ENCODE peak calls at places on chromosome 18, in four cellular contexts. One of them, this sample, is unnamed.

GRCh38 chr18:14976736-14977430 is 228.9 kb downstream of the ANKRD30B start:
- DNase-seq in stomach: no peak
- DNase-seq in ovary: no peak
- DNase-seq in A549: no peak
- DNase-seq in this sample: no peak

GRCh38 chr18:24398515-24398914 is 891 bp upstream of the OSBPL1A start:
- DNase-seq in stomach: no peak
- DNase-seq in A549: no peak
- DNase-seq in ovary: no peak
- DNase-seq in this sample: no peak

GRCh38 chr18:74266161-74266560 is 25.6 kb downstream of the CYB5A start:
- DNase-seq in stomach: no peak
- DNase-seq in ovary: no peak
- DNase-seq in A549: no peak
- DNase-seq in this sample: no peak

GRCh38 chr18:6207119-6207518 is 207.6 kb downstream of the L3MBTL4 start:
- DNase-seq in stomach: peak
- DNase-seq in ovary: no peak
- DNase-seq in A549: no peak
- DNase-seq in this sample: no peak

GRCh38 chr18:63752661-63753060 is 22.6 kb upstream of the SERPINB7 start:
- DNase-seq in A549: no peak
- DNase-seq in stomach: no peak
- DNase-seq in ovary: no peak
- DNase-seq in this sample: no peak

GRCh38 chr18:34595673-34596072 is 114.4 kb upstream of the DTNA start:
- DNase-seq in ovary: no peak
- DNase-seq in stomach: no peak
- DNase-seq in A549: no peak
- DNase-seq in this sample: no peak

GRCh38 chr18:28178720-28179119 is 1.8 kb upstream of the CDH2 start:
- DNase-seq in stomach: no peak
- DNase-seq in ovary: no peak
- DNase-seq in A549: no peak
- DNase-seq in this sample: no peak

GRCh38 chr18:63960891-63961290 is 9.0 kb upstream of the SERPINB8 start:
- DNase-seq in A549: no peak
- DNase-seq in stomach: no peak
- DNase-seq in ovary: no peak
- DNase-seq in this sample: no peak

GRCh38 chr18:48997985-48998831 is 47.4 kb upstream of the SMAD7 start:
- DNase-seq in ovary: peak
- DNase-seq in stomach: no peak
- DNase-seq in A549: peak
- DNase-seq in this sample: peak

GRCh38 chr18:24530630-24531111 is 70.2 kb downstream of the HRH4 start:
- DNase-seq in ovary: no peak
- DNase-seq in stomach: no peak
- DNase-seq in A549: no peak
- DNase-seq in this sample: no peak

GRCh38 chr18:47881752-47882455 is 48.6 kb downstream of the SMAD2 start:
- DNase-seq in ovary: no peak
- DNase-seq in stomach: no peak
- DNase-seq in A549: no peak
- DNase-seq in this sample: no peak

GRCh38 chr18:49608366-49608747 is 46.5 kb downstream of the LIPG start:
- DNase-seq in A549: no peak
- DNase-seq in ovary: no peak
- DNase-seq in stomach: no peak
- DNase-seq in this sample: no peak

GRCh38 chr18:21996261-21996892 is 173.0 kb upstream of the GATA6 start:
- DNase-seq in stomach: peak
- DNase-seq in ovary: peak
- DNase-seq in A549: no peak
- DNase-seq in this sample: peak

GRCh38 chr18:12282436-12283039 is 25.5 kb upstream of the TUBB6 start:
- DNase-seq in stomach: no peak
- DNase-seq in ovary: no peak
- DNase-seq in A549: no peak
- DNase-seq in this sample: no peak

GRCh38 chr18:12278153-12278764 is 24.1 kb downstream of the CIDEA start:
- DNase-seq in ovary: no peak
- DNase-seq in stomach: no peak
- DNase-seq in A549: no peak
- DNase-seq in this sample: no peak

GRCh38 chr18:12281861-12282260 is 26.2 kb upstream of the TUBB6 start:
- DNase-seq in stomach: no peak
- DNase-seq in A549: no peak
- DNase-seq in ovary: no peak
- DNase-seq in this sample: no peak

GRCh38 chr18:12278765-12279682 is 24.9 kb downstream of the CIDEA start:
- DNase-seq in stomach: peak
- DNase-seq in A549: no peak
- DNase-seq in ovary: peak
- DNase-seq in this sample: peak

GRCh38 chr18:12279781-12280531 is 25.8 kb downstream of the CIDEA start:
- DNase-seq in ovary: no peak
- DNase-seq in stomach: no peak
- DNase-seq in A549: no peak
- DNase-seq in this sample: peak
- H3K4me3 ChIP-seq in ovary: peak
- H3K4me3 ChIP-seq in stomach: peak
- H3K4me3 ChIP-seq in A549: no peak
- H3K4me3 ChIP-seq in this sample: peak

GRCh38 chr18:13218376-13219011 is at the start of gene LDLRAD4:
- DNase-seq in A549: no peak
- DNase-seq in ovary: peak
- DNase-seq in stomach: peak
- DNase-seq in this sample: peak

GRCh38 chr18:13217971-13218375 is 587 bp upstream of the LDLRAD4 start:
- DNase-seq in ovary: no peak
- DNase-seq in stomach: no peak
- DNase-seq in A549: no peak
- DNase-seq in this sample: no peak

GRCh38 chr18:13216092-13216582 is 2.4 kb upstream of the LDLRAD4 start:
- DNase-seq in ovary: peak
- DNase-seq in A549: peak
- DNase-seq in stomach: peak
- DNase-seq in this sample: peak

GRCh38 chr18:13217466-13217961 is 1.0 kb upstream of the LDLRAD4 start:
- DNase-seq in stomach: peak
- DNase-seq in ovary: peak
- DNase-seq in A549: no peak
- DNase-seq in this sample: peak

DNA sequence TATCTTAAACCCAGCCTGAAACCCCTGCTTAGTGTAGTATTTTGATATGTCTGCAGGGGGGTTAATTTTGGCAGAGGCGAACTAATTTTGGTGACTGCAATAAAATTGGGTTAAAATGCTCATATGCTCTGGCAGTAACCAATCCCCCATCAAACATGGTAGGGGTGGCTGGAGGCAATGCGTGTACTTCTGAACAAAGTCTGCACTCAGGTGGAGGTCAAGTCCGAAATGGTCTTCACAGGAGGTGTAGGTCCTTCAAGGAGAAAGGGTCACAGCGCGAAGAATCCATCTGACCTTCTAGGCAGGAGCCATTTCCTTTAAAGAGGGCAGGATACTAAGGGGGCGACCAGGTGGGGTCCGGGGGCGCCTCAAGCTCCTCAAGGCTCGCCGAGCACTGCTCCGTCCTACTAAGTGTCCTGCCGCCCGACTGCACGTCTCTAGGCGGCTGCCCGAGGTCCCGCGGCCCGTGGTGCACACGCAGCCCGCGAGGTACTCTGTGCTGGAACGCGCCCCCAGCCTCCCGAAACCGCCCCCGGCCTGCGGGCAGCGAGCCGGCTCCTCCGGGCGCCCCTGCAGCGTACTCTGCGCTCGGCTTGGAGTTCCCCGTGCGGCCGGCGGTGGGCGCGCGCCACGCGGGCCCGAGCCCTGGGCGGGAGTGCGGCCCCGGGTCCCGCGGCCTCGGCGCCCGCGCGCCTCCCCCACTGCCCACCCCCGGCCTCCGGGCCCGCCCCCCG is 1.7 kb upstream of the LDLRAD4 start:
- DNase-seq in stomach: peak
- DNase-seq in A549: no peak
- DNase-seq in ovary: peak
- DNase-seq in this sample: peak
- TF ChIP-seq CTCF in stomach: no peak
- TF ChIP-seq CTCF in A549: peak
- TF ChIP-seq CTCF in ovary: peak
- TF ChIP-seq CTCF in this sample: no peak

DNA sequence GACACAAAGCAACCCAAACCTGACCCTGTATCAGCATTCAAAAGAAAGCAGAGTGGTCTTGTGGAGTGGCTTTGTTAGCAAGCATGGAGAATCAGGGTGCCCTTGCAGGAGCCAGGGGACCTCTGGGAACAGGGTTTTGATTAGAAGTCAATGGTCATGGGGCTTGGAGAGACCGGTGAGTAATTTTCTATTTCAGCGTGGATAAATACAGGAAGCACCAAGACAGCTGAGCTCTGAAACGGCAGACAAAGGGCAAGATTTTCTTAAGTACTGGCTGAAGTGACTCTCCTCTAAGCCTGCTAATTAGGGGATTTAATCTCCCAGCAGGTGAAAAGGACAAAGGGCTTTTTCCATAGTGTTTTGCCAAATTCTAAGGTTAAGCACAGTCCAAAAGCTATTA is 78.0 kb upstream of the GAREM1 start:
- DNase-seq in A549: no peak
- DNase-seq in ovary: no peak
- DNase-seq in stomach: no peak
- DNase-seq in this sample: no peak
- TF ChIP-seq EP300 in A549: no peak
- TF ChIP-seq EP300 in ovary: no peak
- TF ChIP-seq EP300 in stomach: no peak
- TF ChIP-seq EP300 in this sample: no peak

DNA sequence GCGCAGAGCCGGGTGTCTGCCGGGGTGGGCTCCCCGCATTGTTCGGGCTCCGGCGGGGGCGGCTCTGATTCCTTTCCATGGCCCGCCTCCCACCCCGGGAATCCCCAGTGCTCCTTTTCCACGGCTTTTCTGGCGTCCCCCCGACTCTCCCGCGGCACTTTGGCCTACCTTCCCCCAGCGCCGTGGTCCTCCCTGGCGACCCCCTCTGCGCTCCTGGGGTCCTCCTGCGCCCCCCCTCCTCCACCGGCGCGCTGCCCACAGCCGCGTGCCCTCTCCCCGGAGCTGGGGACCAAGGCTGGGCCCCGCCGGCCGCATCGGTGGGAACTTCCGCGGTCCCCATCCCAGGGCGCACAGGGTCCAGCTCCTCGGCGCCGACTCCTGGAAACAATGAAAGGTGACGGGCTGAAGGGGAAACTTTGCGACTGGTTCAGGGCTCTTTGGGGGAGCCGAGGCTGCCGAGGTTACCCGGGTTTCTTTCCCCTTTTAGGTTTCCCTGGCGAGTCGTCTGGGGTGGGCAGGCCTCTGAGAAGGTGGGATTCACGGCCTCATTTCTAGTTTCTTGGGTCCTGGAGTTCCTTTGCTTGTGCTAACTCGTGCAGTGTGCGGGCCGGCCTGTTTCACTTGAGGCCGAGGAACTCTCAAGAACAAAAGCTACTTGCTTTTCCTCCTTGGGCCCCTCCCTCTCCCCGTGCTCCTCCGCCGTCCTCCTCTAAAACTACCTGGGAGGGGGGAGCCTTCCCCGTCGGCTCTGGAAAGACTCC is 2.2 kb downstream of the TGIF1 start:
- DNase-seq in A549: no peak
- DNase-seq in stomach: peak
- DNase-seq in ovary: peak
- DNase-seq in this sample: peak
- H3K4me3 ChIP-seq in A549: peak
- H3K4me3 ChIP-seq in stomach: peak
- H3K4me3 ChIP-seq in ovary: peak
- H3K4me3 ChIP-seq in this sample: peak

GRCh38 chr18:70490008-70490933 is 201.4 kb downstream of the SOCS6 start:
- DNase-seq in ovary: no peak
- DNase-seq in stomach: peak
- DNase-seq in A549: no peak
- DNase-seq in this sample: no peak
- TF ChIP-seq CTCF in ovary: no peak
- TF ChIP-seq CTCF in stomach: peak
- TF ChIP-seq CTCF in A549: peak
- TF ChIP-seq CTCF in this sample: peak

DNA sequence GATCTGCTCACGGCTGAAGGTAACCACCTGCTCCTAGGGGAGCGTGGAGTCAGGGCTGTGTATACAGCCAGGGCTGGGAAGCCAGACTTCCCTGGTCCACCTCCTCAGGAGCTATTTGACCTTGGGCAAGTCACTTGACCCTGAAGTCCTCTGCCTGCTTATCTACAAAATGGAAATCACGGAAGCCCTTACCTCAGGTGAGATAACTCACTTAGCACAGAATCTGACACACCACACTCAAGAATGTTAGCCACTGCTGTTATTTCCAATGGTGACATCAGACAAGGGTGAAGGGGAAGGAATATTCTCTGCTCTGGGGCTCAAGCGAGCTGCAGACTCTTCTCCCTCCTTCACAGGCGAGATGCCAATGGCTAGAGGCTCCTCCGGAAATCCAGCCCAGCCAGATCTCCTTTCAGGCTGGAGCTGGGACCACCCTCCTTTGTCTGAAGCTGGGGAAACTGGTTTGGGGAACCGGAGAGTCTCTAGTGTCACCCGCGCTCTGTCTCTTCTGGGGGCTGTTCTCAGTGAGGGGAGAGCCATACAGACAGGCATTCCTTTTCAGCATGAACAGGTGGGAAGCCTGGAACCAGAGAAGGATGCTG is 189.6 kb downstream of the HAUS1 start:
- DNase-seq in stomach: no peak
- DNase-seq in A549: no peak
- DNase-seq in ovary: no peak
- DNase-seq in this sample: no peak
- TF ChIP-seq EP300 in stomach: no peak
- TF ChIP-seq EP300 in A549: no peak
- TF ChIP-seq EP300 in ovary: no peak
- TF ChIP-seq EP300 in this sample: no peak

This sample was measured in sigmoid colon.